ENCODE peak calls at places on chromosomes 6 and 20, in seven cellular contexts. L is midbrain; M is cardiac fibroblast; N is OCI-LY7; Z is activated CD4-positive, alpha-beta T cell treated with anti-CD3 and anti-CD28 coated beads for 4 hours; S is NCI-H1092 treated with DMSO at 0.1 percent for 48 hours; A is NCI-H1105. I is an unnamed sample.

GRCh38 chr6:80158478-80158989 is 52.1 kb downstream of the BCKDHB start:
- DNase-seq in L (no peak), M (no peak), N (no peak), Z (no peak), S (no peak), A (no peak), I (no peak)

GRCh38 chr20:17732907-17733521 is 33.2 kb downstream of the BANF2 start:
- DNase-seq in L (no peak), M (no peak), N (no peak), Z (no peak), S (no peak), A (no peak), I (no peak)

GRCh38 chr6:36642913-36643817 is 35.3 kb upstream of the CDKN1A start:
- DNase-seq in L (peak; percentile 33), M (peak; percentile 88), N (no peak), Z (no peak), S (no peak), A (no peak), I (peak; percentile 30)

GRCh38 chr6:108027054-108027453 is 47.5 kb downstream of the OSTM1 start:
- DNase-seq in L (no peak), M (no peak), N (no peak), Z (no peak), S (no peak), A (no peak), I (no peak)

GRCh38 chr6:132919028-132919427 is 104.7 kb downstream of the RPS12 start:
- DNase-seq in L (no peak), M (peak; percentile 56), N (no peak), Z (no peak), S (no peak), A (peak; percentile 10), I (no peak)

GRCh38 chr20:64222273-64222672 is 33.3 kb upstream of the PCMTD2 start:
- DNase-seq in L (no peak), M (peak; percentile 2), N (no peak), Z (no peak), S (no peak), A (no peak), I (no peak)

GRCh38 chr20:18628330-18628941 is 40.6 kb downstream of the DTD1 start:
- DNase-seq in L (no peak), M (no peak), N (peak; percentile 22), Z (no peak), S (peak; percentile 7), A (peak; percentile 13), I (no peak)

GRCh38 chr20:56580226-56580625 is 47.2 kb downstream of the FAM209B start:
- DNase-seq in L (no peak), M (no peak), N (no peak), Z (no peak), S (no peak), A (no peak), I (no peak)

GRCh38 chr6:120303527-120303926 is 954.0 kb upstream of the MAN1A1 start:
- DNase-seq in L (no peak), M (no peak), N (no peak), Z (no peak), S (no peak), A (no peak), I (no peak)

GRCh38 chr6:137304020-137304780 is 85.0 kb upstream of the IFNGR1 start:
- DNase-seq in L (no peak), M (no peak), N (no peak), Z (no peak), S (no peak), A (no peak), I (no peak)

GRCh38 chr6:20791932-20792331 is 257.7 kb downstream of the CDKAL1 start:
- DNase-seq in L (no peak), M (peak; percentile 27), N (no peak), Z (no peak), S (no peak), A (no peak), I (no peak)

GRCh38 chr6:37289931-37290330 is 32.0 kb upstream of the TMEM217 start:
- DNase-seq in L (no peak), M (no peak), N (no peak), Z (no peak), S (no peak), A (no peak), I (no peak)

GRCh38 chr6:130150906-130151305 is 71.8 kb downstream of the SAMD3 start:
- DNase-seq in L (no peak), M (peak; percentile 10), N (no peak), Z (no peak), S (no peak), A (no peak), I (no peak)

GRCh38 chr6:163491901-163492300 is 77.4 kb downstream of the QKI start:
- DNase-seq in L (no peak), M (no peak), N (no peak), Z (no peak), S (no peak), A (no peak), I (no peak)

GRCh38 chr20:14963262-14963663 is 625.9 kb upstream of the FLRT3 start:
- DNase-seq in L (no peak), M (peak; percentile 7), N (no peak), Z (no peak), S (no peak), A (no peak), I (no peak)

GRCh38 chr6:79269877-79270276 is 35.4 kb upstream of the HMGN3 start:
- DNase-seq in L (no peak), M (peak; percentile 91), N (no peak), Z (no peak), S (no peak), A (no peak), I (peak; percentile 16)

GRCh38 chr20:6765469-6766058 is 1.9 kb upstream of the BMP2 start:
- DNase-seq in L (peak; percentile 50), M (peak; percentile 85), N (peak; percentile 43), Z (no peak), S (peak; percentile 84), A (peak; percentile 57), I (peak; percentile 79)

GRCh38 chr20:25323486-25324246 is 67.0 kb downstream of the ABHD12 start:
- DNase-seq in L (no peak), M (no peak), N (no peak), Z (no peak), S (no peak), A (no peak), I (no peak)

GRCh38 chr6:52995913-52996685 is 1.0 kb upstream of the GSTA4 start:
- DNase-seq in L (no peak), M (peak; percentile 87), N (peak; percentile 63), Z (peak; percentile 17), S (peak; percentile 73), A (no peak), I (peak; percentile 38)

GRCh38 chr20:62723768-62724420 is 15.3 kb downstream of the NTSR1 start:
- DNase-seq in L (no peak), M (no peak), N (no peak), Z (no peak), S (no peak), A (no peak), I (no peak)

GRCh38 chr6:10877012-10877411 is 4.8 kb downstream of the GCM2 start:
- DNase-seq in L (no peak), M (no peak), N (no peak), Z (no peak), S (no peak), A (no peak), I (no peak)

GRCh38 chr20:23061713-23062561 is 12.5 kb upstream of the THBD start:
- DNase-seq in L (no peak), M (peak; percentile 90), N (peak; percentile 6), Z (no peak), S (peak; percentile 55), A (peak; percentile 30), I (no peak)

GRCh38 chr6:131129657-131130545 is 5.4 kb upstream of the AKAP7 start:
- DNase-seq in L (no peak), M (no peak), N (no peak), Z (no peak), S (no peak), A (no peak), I (no peak)

GRCh38 chr20:62477669-62478450 is 2.1 kb upstream of the GATA5 start:
- DNase-seq in L (no peak), M (no peak), N (peak; percentile 21), Z (no peak), S (no peak), A (no peak), I (no peak)

GRCh38 chr6:138374815-138375214 is 2.9 kb upstream of the SMIM28 start:
- DNase-seq in L (no peak), M (no peak), N (no peak), Z (no peak), S (no peak), A (no peak), I (no peak)

GRCh38 chr6:10720229-10720959 is 2.5 kb upstream of the TMEM14C start:
- DNase-seq in L (no peak), M (peak; percentile 31), N (no peak), Z (peak; percentile 47), S (peak; percentile 15), A (no peak), I (peak; percentile 62)

GRCh38 chr6:143457563-143458359 is 7.2 kb downstream of the PEX3 start:
- DNase-seq in L (no peak), M (peak; percentile 8), N (no peak), Z (no peak), S (no peak), A (no peak), I (peak; percentile 16)

GRCh38 chr6:84766118-84766683 is 1.8 kb upstream of the TBX18 start:
- DNase-seq in L (no peak), M (peak; percentile 80), N (no peak), Z (no peak), S (no peak), A (no peak), I (no peak)

GRCh38 chr6:93087606-93088005 is 331.8 kb downstream of the EPHA7 start:
- DNase-seq in L (no peak), M (no peak), N (no peak), Z (no peak), S (no peak), A (no peak), I (no peak)

GRCh38 chr6:13814938-13815575 is 700 bp upstream of the MCUR1 start:
- DNase-seq in L (no peak), M (no peak), N (peak; percentile 76), Z (no peak), S (no peak), A (no peak), I (no peak)